ENCODE peak calls at places on chromosomes 4 and X, in four cellular contexts. F, V, K and M are unnamed samples.

GRCh38 chr4:76067652-76068286 is 6.7 kb upstream of the ART3 start:
- DNase-seq in V (peak; percentile 79), F (peak; percentile 76), K (peak; percentile 76), M (peak; percentile 71)

GRCh38 chr4:2015008-2015407 is 6.2 kb upstream of the NELFA start:
- DNase-seq in F (no peak), K (no peak), V (no peak), M (no peak)

GRCh38 chr4:54085284-54085683 is 14.7 kb upstream of the GSX2 start:
- DNase-seq in V (peak; percentile 97), F (peak; percentile 84), K (no peak), M (no peak)

GRCh38 chr4:170005472-170005871 is 20.7 kb downstream of the MFAP3L start:
- DNase-seq in K (no peak), F (no peak), V (no peak), M (no peak)

GRCh38 chr4:97496298-97496873 is 646.9 kb downstream of the STPG2 start:
- DNase-seq in K (no peak), F (peak; percentile 27), V (no peak), M (no peak)

GRCh38 chrX:37846141-37846540 is 1.2 kb downstream of the DYNLT3 start:
- DNase-seq in K (no peak), V (no peak), F (peak; percentile 5), M (no peak)

GRCh38 chr4:185359767-185360446 is 35.8 kb downstream of the LRP2BP start:
- DNase-seq in V (peak; percentile 23), F (peak; percentile 79), K (no peak), M (no peak)

GRCh38 chrX:44872319-44872816 is 620 bp upstream of the KDM6A start:
- DNase-seq in F (peak; percentile 45), V (peak; percentile 22), K (peak; percentile 39), M (no peak)

GRCh38 chrX:40570346-40571093 is 10.2 kb upstream of the ATP6AP2 start:
- DNase-seq in F (no peak), V (no peak), K (no peak), M (no peak)

GRCh38 chr4:143745874-143746273 is 45.4 kb upstream of the FREM3 start:
- DNase-seq in V (no peak), F (no peak), K (no peak), M (no peak)

GRCh38 chr4:168248311-168248710 is 70.2 kb downstream of the DDX60 start:
- DNase-seq in K (no peak), V (no peak), F (no peak), M (no peak)

GRCh38 chrX:111095974-111096870 is at the start of gene PAK3:
- DNase-seq in V (peak; percentile 48), K (peak; percentile 41), F (peak; percentile 1), M (peak; percentile 19)

GRCh38 chr4:76905521-76905920 is 7.6 kb upstream of the SOWAHB start:
- DNase-seq in V (no peak), F (no peak), K (no peak), M (no peak)

GRCh38 chr4:150477869-150478268 is 104.1 kb upstream of the MAB21L2 start:
- DNase-seq in V (no peak), F (peak; percentile 32), K (no peak), M (no peak)

GRCh38 chr4:106583567-106583966 is 215.0 kb upstream of the GIMD1 start:
- DNase-seq in V (peak; percentile 92), F (peak; percentile 91), K (no peak), M (no peak)

GRCh38 chr4:2436301-2436700 is 17.5 kb downstream of the CFAP99 start:
- DNase-seq in F (no peak), V (peak; percentile 28), K (no peak), M (no peak)

GRCh38 chrX:135707880-135708279 is 5.6 kb upstream of the CT45A1 start:
- DNase-seq in V (peak; percentile 1), K (peak; percentile 83), F (peak; percentile 7), M (peak; percentile 26)

GRCh38 chr4:150515135-150515534 is 66.8 kb upstream of the MAB21L2 start:
- DNase-seq in K (no peak), V (no peak), F (peak; percentile 82), M (no peak)

GRCh38 chr4:13627185-13627605 is 330 bp downstream of the BOD1L1 start:
- DNase-seq in V (peak; percentile 13), K (peak; percentile 29), F (peak; percentile 38), M (no peak)

GRCh38 chr4:53122280-53123116 is 243.4 kb downstream of the SCFD2 start:
- DNase-seq in F (no peak), K (no peak), V (no peak), M (no peak)

GRCh38 chr4:88242144-88242543 is 42.2 kb downstream of the PPM1K start:
- DNase-seq in V (peak; percentile 3), K (no peak), F (no peak), M (no peak)

GRCh38 chrX:150926791-150927190 is 28.3 kb upstream of the CD99L2 start:
- DNase-seq in K (no peak), V (no peak), F (no peak), M (no peak)

GRCh38 chr4:138235419-138235952 is 6.7 kb downstream of the SLC7A11 start:
- DNase-seq in K (no peak), F (peak; percentile 96), V (peak; percentile 83), M (no peak)

GRCh38 chr4:173347467-173347866 is 13.3 kb upstream of the HMGB2 start:
- DNase-seq in V (no peak), F (no peak), K (no peak), M (no peak)

GRCh38 chr4:88014506-88014905 is 7.1 kb downstream of the PKD2 start:
- DNase-seq in K (no peak), V (no peak), F (no peak), M (no peak)

GRCh38 chr4:41396869-41397268 is 140.1 kb downstream of the UCHL1 start:
- DNase-seq in V (no peak), K (no peak), F (no peak), M (no peak)

DNA sequence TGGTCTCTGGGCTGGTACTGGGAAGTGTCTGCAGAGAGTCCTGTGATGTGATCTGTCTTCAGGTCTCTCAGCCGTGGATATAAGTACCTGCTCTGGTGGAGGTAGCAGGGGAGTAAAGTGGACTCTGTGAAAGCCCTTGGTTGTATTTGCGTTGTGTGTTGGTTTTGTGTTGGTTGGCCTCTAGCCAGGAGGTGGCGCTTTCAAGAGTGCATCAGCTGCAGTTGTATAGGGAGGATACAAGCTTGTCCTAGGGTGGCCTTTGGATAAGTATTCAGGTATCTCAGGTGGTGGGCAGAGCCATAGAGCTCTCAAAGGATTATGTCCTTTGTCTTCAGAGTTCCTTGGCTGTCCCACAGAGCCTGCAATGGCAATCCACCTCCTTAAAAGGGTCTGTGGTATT is 111.6 kb downstream of the MAGEB17 start:
- DNase-seq in V (no peak), F (no peak), K (peak; percentile 35), M (no peak)
- TF ChIP-seq CTCF in V (no peak), F (no peak), K (no peak), M (no peak)

GRCh38 chrX:74492720-74493201 is 71.5 kb downstream of the SLC16A2 start:
- DNase-seq in V (peak; percentile 1), K (peak; percentile 58), F (no peak), M (peak; percentile 9)
- TF ChIP-seq CTCF in V (peak; percentile 14), K (peak; percentile 18), F (no peak), M (peak; percentile 43)

GRCh38 chrX:8364369-8365141 is 100.1 kb upstream of the VCX3B start:
- DNase-seq in V (no peak), F (no peak), K (peak; percentile 60), M (peak; percentile 31)
- TF ChIP-seq CTCF in V (peak; percentile 17), F (peak; percentile 23), K (peak; percentile 15), M (peak; percentile 63)

GRCh38 chr4:163107754-163108153 is 58.9 kb downstream of the NAF1 start:
- DNase-seq in V (peak; percentile 47), F (peak; percentile 63), K (no peak), M (no peak)
- TF ChIP-seq CTCF in V (peak; percentile 38), F (peak; percentile 1), K (no peak), M (no peak)

DNA sequence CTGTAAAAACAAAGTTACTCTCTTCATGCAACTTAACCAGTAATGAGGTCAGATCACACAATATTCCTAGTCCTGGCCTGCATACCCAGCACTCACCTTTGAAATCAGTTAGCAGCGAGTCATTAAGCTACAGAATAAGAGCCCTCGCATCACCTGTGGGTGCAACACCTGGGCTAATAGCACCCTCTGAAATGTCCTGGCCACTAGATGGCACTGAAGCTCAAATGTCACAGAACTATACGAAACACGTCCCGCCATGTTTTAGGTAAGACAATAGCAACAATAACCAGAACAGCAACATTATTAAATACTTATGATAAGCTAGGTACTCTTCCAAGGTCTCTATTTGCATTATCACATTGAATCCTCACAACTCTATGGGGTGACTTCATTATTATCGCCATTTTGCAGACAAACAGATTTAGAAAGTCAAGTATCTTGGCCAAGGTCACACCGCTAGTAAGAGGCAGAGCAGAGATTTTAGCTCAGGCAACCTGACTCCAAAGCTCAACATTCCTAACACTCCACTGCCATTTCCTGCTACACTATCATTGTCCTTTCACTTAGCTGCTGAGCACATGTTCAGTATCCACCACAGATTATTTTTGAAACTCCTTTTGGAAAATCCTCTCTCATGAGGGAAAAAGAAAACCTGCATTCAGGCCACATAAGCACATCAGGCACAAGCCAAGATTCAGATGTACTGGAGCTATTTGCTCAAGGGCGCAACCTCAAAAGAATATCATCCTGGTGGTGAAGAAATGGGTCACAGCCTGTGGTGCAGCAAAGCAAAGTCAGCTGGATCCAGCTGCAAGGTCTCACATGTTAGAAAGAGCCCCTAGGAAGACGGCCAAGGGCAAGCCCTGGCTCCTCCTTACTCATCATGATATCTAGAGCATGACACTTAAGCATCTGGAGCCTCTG is 59.5 kb upstream of the KDR start:
- DNase-seq in K (peak; percentile 60), F (no peak), V (peak; percentile 89), M (no peak)
- TF ChIP-seq CTCF in K (peak; percentile 33), F (no peak), V (peak; percentile 4), M (peak; percentile 51)